ENCODE peak calls at places on chromosome 9, in four cellular contexts. One of them, this sample, is unnamed. For H3K27me3, the result is how much of the 10 kb centered on the place peaks cover.

GRCh38 chr9:135130266-135130976 is 43.0 kb downstream of the OLFM1 start:
- DNase-seq in breast epithelium: no peak
- DNase-seq in body of pancreas: peak
- DNase-seq in heart left ventricle: no peak
- DNase-seq in this sample: no peak

GRCh38 chr9:82882133-82882532 is 180.8 kb downstream of the RASEF start:
- DNase-seq in breast epithelium: no peak
- DNase-seq in body of pancreas: no peak
- DNase-seq in heart left ventricle: no peak
- DNase-seq in this sample: no peak

GRCh38 chr9:108478871-108479332 is 376.9 kb downstream of the ACTL7B start:
- DNase-seq in breast epithelium: no peak
- DNase-seq in body of pancreas: no peak
- DNase-seq in heart left ventricle: no peak
- DNase-seq in this sample: no peak

GRCh38 chr9:115524467-115525059 is 406.6 kb upstream of the TNC start:
- DNase-seq in breast epithelium: no peak
- DNase-seq in body of pancreas: no peak
- DNase-seq in heart left ventricle: no peak
- DNase-seq in this sample: peak

GRCh38 chr9:37840560-37841194 is 40.1 kb downstream of the DCAF10 start:
- DNase-seq in breast epithelium: no peak
- DNase-seq in body of pancreas: no peak
- DNase-seq in heart left ventricle: no peak
- DNase-seq in this sample: no peak

GRCh38 chr9:6234014-6234413 is 18.4 kb downstream of the IL33 start:
- DNase-seq in breast epithelium: no peak
- DNase-seq in body of pancreas: no peak
- DNase-seq in heart left ventricle: peak
- DNase-seq in this sample: no peak

GRCh38 chr9:33734911-33735310 is 60.5 kb upstream of the PRSS3 start:
- DNase-seq in breast epithelium: no peak
- DNase-seq in body of pancreas: no peak
- DNase-seq in heart left ventricle: no peak
- DNase-seq in this sample: no peak

GRCh38 chr9:136060671-136061371 is 34.3 kb downstream of the NACC2 start:
- DNase-seq in breast epithelium: no peak
- DNase-seq in body of pancreas: no peak
- DNase-seq in heart left ventricle: no peak
- DNase-seq in this sample: no peak

GRCh38 chr9:124357591-124358361 is 57.5 kb downstream of the PSMB7 start:
- DNase-seq in breast epithelium: no peak
- DNase-seq in body of pancreas: no peak
- DNase-seq in heart left ventricle: no peak
- DNase-seq in this sample: no peak

GRCh38 chr9:89677696-89678393 is 73.0 kb downstream of the GADD45G start:
- DNase-seq in breast epithelium: no peak
- DNase-seq in body of pancreas: peak
- DNase-seq in heart left ventricle: no peak
- DNase-seq in this sample: no peak

GRCh38 chr9:37508834-37509206 is 23.1 kb downstream of the POLR1E start:
- DNase-seq in breast epithelium: no peak
- DNase-seq in body of pancreas: no peak
- DNase-seq in heart left ventricle: no peak
- DNase-seq in this sample: no peak

GRCh38 chr9:14902561-14902960 is 7.7 kb downstream of the FREM1 start:
- DNase-seq in breast epithelium: no peak
- DNase-seq in body of pancreas: no peak
- DNase-seq in heart left ventricle: no peak
- DNase-seq in this sample: no peak

GRCh38 chr9:16133556-16134227 is 580.8 kb downstream of the CCDC171 start:
- DNase-seq in breast epithelium: no peak
- DNase-seq in body of pancreas: peak
- DNase-seq in heart left ventricle: no peak
- DNase-seq in this sample: no peak

GRCh38 chr9:135587658-135588057 is 26.1 kb downstream of the PAEP start:
- DNase-seq in breast epithelium: no peak
- DNase-seq in body of pancreas: no peak
- DNase-seq in heart left ventricle: no peak
- DNase-seq in this sample: peak

GRCh38 chr9:124137009-124137943 is 120.5 kb upstream of the NEK6 start:
- DNase-seq in breast epithelium: no peak
- DNase-seq in body of pancreas: no peak
- DNase-seq in heart left ventricle: no peak
- DNase-seq in this sample: no peak

GRCh38 chr9:121294181-121294743 is 26.3 kb downstream of the GSN start:
- DNase-seq in breast epithelium: no peak
- DNase-seq in body of pancreas: no peak
- DNase-seq in heart left ventricle: peak
- DNase-seq in this sample: no peak

GRCh38 chr9:135905380-135906282 is 1.7 kb downstream of the CAMSAP1 start:
- DNase-seq in breast epithelium: peak
- DNase-seq in body of pancreas: peak
- DNase-seq in heart left ventricle: no peak
- DNase-seq in this sample: no peak

GRCh38 chr9:95055851-95056551 is 261.5 kb downstream of the FANCC start:
- DNase-seq in breast epithelium: no peak
- DNase-seq in body of pancreas: no peak
- DNase-seq in heart left ventricle: no peak
- DNase-seq in this sample: no peak

GRCh38 chr9:17135578-17135904 is 701 bp downstream of the CNTLN start:
- DNase-seq in breast epithelium: no peak
- DNase-seq in body of pancreas: no peak
- DNase-seq in heart left ventricle: no peak
- DNase-seq in this sample: no peak

GRCh38 chr9:21741151-21741550 is 61.3 kb upstream of the MTAP start:
- DNase-seq in breast epithelium: no peak
- DNase-seq in body of pancreas: no peak
- DNase-seq in heart left ventricle: no peak
- DNase-seq in this sample: no peak

GRCh38 chr9:21746550-21746949 is 55.9 kb upstream of the MTAP start:
- DNase-seq in breast epithelium: no peak
- DNase-seq in body of pancreas: no peak
- DNase-seq in heart left ventricle: no peak
- DNase-seq in this sample: no peak

GRCh38 chr9:21744320-21744719 is 58.1 kb upstream of the MTAP start:
- DNase-seq in breast epithelium: no peak
- DNase-seq in body of pancreas: no peak
- DNase-seq in heart left ventricle: no peak
- DNase-seq in this sample: no peak

GRCh38 chr9:21747171-21747570 is 55.3 kb upstream of the MTAP start:
- DNase-seq in breast epithelium: no peak
- DNase-seq in body of pancreas: no peak
- DNase-seq in heart left ventricle: no peak
- DNase-seq in this sample: no peak

GRCh38 chr9:21744874-21745273 is 57.6 kb upstream of the MTAP start:
- DNase-seq in breast epithelium: no peak
- DNase-seq in body of pancreas: no peak
- DNase-seq in heart left ventricle: no peak
- DNase-seq in this sample: no peak
- H3K27me3 ChIP-seq in breast epithelium: under half
- H3K27me3 ChIP-seq in body of pancreas: under half
- H3K27me3 ChIP-seq in heart left ventricle: under half
- H3K27me3 ChIP-seq in this sample: under half

DNA sequence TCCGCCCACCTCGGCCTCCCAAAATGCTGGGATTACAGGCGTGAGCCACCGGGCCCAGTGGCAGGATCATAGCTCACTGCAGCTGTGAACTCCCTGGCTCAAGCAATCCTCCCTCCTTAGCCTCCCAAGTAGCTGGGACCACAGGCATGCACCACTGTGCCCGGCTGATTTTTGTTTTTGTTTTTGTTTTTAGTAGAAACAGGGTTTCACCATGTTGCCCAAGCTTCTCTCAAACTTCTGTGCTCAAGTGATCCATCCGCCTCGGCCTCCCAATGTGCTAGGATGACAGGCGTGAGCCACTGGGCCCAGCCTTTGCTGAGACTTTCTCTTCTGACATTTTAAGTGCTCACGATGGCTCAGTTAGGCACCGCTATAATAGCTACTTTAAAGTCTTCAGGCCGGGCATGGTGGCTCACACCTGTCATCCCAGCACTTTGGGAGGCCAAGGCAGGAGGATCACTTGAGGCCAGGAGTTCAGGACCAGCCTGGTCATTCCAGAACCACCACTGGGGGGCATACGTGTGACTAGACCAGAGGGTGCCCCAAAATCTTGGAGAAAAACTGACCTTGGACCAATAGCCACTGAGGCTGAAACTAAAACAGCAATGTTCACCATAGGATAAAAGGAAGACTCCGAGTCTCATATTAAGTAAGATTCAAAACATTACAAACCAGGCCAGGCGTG is 3.1 kb upstream of the ENTPD8 start:
- DNase-seq in breast epithelium: no peak
- DNase-seq in body of pancreas: no peak
- DNase-seq in heart left ventricle: no peak
- DNase-seq in this sample: no peak
- H3K4me3 ChIP-seq in breast epithelium: no peak
- H3K4me3 ChIP-seq in body of pancreas: no peak
- H3K4me3 ChIP-seq in heart left ventricle: no peak
- H3K4me3 ChIP-seq in this sample: no peak

GRCh38 chr9:125609744-125610143 is 97.3 kb downstream of the MAPKAP1 start:
- DNase-seq in breast epithelium: no peak
- DNase-seq in body of pancreas: no peak
- DNase-seq in heart left ventricle: no peak
- DNase-seq in this sample: no peak
- H3K27ac ChIP-seq in breast epithelium: no peak
- H3K27ac ChIP-seq in body of pancreas: no peak
- H3K27ac ChIP-seq in heart left ventricle: no peak
- H3K27ac ChIP-seq in this sample: no peak

DNA sequence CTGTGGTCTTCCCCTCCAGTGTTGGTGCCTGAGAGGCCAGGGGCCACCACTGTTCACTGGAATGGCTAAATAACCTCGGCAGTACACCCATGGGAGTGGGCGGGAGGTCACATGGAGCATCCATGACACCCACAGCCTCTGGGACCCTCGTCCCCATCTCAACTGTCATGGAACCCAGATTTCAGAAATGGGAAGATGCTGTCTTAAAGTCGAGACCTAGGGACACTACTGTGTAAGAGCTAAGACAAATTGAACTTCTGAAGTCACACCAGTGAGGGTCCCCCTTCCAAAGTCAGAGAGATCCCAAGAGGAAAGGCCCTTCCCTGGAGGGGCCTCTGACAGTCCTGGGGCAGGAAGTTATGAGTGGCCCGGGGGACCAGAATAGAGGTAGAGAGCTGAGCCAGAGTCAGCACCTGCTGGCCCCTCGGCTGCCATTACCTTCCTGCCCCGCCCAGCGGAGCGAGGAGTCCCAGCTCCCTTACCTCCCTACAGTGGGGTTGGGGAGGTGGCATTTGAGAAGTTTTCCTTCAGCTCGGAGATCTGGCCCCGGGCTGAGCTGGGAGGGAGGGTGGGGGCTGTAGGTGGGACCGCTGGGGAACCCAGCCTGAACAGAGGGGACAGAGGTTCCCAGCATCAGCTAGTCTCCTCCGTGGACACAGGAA is 7.6 kb downstream of the BARX1 start:
- DNase-seq in breast epithelium: no peak
- DNase-seq in body of pancreas: no peak
- DNase-seq in heart left ventricle: no peak
- DNase-seq in this sample: no peak
- H3K27me3 ChIP-seq in breast epithelium: under half
- H3K27me3 ChIP-seq in body of pancreas: under half
- H3K27me3 ChIP-seq in heart left ventricle: half or more
- H3K27me3 ChIP-seq in this sample: half or more

DNA sequence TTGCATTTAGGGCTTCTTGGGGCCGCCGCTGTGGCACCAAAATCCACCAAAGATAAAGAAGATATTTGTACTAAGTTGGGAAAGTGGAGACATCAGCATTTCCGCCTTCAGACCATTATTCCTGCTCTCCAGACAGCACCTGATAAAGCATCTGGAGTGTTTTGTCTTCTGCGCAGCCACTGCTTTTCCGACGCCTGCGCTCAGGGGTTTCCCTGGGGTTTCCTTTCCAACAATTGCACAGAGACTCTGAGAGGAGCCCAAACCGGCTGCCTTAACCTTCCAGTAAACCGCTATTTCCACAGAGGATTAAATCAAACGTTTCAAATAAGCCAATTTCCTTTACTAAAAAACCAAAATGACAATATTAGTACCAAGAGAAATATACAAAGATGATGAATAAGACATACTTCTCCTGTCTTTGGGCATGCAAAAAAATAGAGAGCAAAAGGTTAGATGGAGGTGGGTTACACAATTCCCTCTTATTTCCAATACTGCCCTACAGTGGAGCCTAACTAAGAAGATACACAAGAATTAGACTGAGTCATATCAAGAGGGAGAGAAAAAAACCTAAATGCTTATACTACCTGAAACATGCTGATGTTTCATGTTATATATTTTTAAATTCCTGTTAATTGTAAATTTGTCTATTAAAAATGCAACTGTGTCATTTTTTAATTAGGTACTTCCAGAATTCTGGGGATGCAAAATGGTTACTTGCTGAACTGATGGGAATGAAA is 98.4 kb downstream of the MAPKAP1 start:
- DNase-seq in breast epithelium: no peak
- DNase-seq in body of pancreas: no peak
- DNase-seq in heart left ventricle: no peak
- DNase-seq in this sample: no peak
- H3K4me3 ChIP-seq in breast epithelium: no peak
- H3K4me3 ChIP-seq in body of pancreas: no peak
- H3K4me3 ChIP-seq in heart left ventricle: no peak
- H3K4me3 ChIP-seq in this sample: no peak

DNA sequence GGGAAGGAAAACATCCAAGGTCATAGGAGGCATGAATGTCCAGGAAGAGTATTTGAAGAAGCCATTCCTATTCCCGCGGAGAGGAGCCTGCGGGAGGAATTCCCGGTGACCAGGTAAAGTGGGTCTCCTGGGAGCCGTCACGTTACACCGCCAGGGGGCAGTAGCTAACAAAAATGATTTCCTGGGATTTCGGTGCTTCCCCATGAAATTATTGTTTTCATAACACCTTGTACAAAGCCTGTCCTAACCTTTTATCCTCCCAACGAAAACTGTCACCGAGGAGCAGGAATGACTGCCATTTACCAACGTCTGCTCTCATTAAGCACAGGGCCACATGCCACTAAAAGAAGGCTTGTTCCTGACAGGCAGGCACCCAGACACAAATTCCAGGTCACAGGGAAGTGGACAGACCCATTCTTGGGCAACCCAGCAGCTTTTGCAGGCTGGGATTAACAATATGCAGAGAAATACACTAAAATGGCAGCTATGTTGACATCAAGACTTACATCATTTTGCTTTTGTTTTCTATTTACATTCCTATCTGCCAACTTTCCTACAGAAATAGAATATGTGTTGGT is 41.2 kb upstream of the CTSL start:
- DNase-seq in breast epithelium: no peak
- DNase-seq in body of pancreas: peak
- DNase-seq in heart left ventricle: no peak
- DNase-seq in this sample: no peak
- H3K27ac ChIP-seq in breast epithelium: no peak
- H3K27ac ChIP-seq in body of pancreas: peak
- H3K27ac ChIP-seq in heart left ventricle: no peak
- H3K27ac ChIP-seq in this sample: peak

This sample was measured in dorsolateral prefrontal cortex.